ENCODE peak calls at places on chromosome X, in four cellular contexts. G is NCI-H1092 treated with DMSO at 0.1 percent for 48 hours, H is MV-4-11, Z is fibroblast of pulmonary artery. P is an unnamed sample.

GRCh38 chrX:10098235-10098819 is 58.4 kb upstream of the CLCN4 start:
- DNase-seq in G (no peak), H (peak; percentile 9), Z (no peak), P (no peak)

GRCh38 chrX:46589977-46590723 is 16.6 kb downstream of the CHST7 start:
- DNase-seq in G (no peak), H (no peak), Z (peak; percentile 84), P (peak; percentile 81)

GRCh38 chrX:74346124-74346523 is 42.1 kb downstream of the ZCCHC13 start:
- DNase-seq in G (no peak), H (no peak), Z (no peak), P (no peak)

GRCh38 chrX:102339312-102340298 is 92.6 kb downstream of the NXF2 start:
- DNase-seq in G (no peak), H (no peak), Z (no peak), P (peak; percentile 17)

GRCh38 chrX:121014826-121015225 is 29.3 kb upstream of the CT47A1 start:
- DNase-seq in G (no peak), H (peak; percentile 6), Z (no peak), P (no peak)

GRCh38 chrX:136028383-136028984 is 43.2 kb downstream of the SLC9A6 start:
- DNase-seq in G (peak; percentile 40), H (peak; percentile 25), Z (peak; percentile 79), P (peak; percentile 69)

GRCh38 chrX:48472225-48472624 is 2.2 kb upstream of the SLC38A5 start:
- DNase-seq in G (no peak), H (no peak), Z (no peak), P (no peak)

GRCh38 chrX:9785944-9786741 is at the start of gene SHROOM2:
- DNase-seq in G (no peak), H (no peak), Z (peak; percentile 31), P (no peak)

GRCh38 chrX:136646602-136647239 is 1.2 kb upstream of the CD40LG start:
- DNase-seq in G (no peak), H (no peak), Z (no peak), P (no peak)

GRCh38 chrX:48617542-48618340 is 20.4 kb downstream of the WDR13 start:
- DNase-seq in G (no peak), H (no peak), Z (peak; percentile 13), P (peak; percentile 27)

GRCh38 chrX:150017868-150018267 is 79.6 kb upstream of the EOLA2 start:
- DNase-seq in G (no peak), H (no peak), Z (no peak), P (no peak)

GRCh38 chrX:9668537-9668936 is 97.1 kb downstream of the GPR143 start:
- DNase-seq in G (no peak), H (no peak), Z (peak; percentile 50), P (peak; percentile 83)

GRCh38 chrX:47177079-47177478 is 16.6 kb upstream of the UBA1 start:
- DNase-seq in G (no peak), H (no peak), Z (no peak), P (no peak)

GRCh38 chrX:150648296-150648940 is 44.8 kb upstream of the MTMR1 start:
- DNase-seq in G (no peak), H (no peak), Z (no peak), P (no peak)

GRCh38 chrX:66262807-66263206 is 98.8 kb downstream of the HEPH start:
- DNase-seq in G (no peak), H (no peak), Z (no peak), P (no peak)

GRCh38 chrX:11579856-11580595 is 85.7 kb downstream of the ARHGAP6 start:
- DNase-seq in G (no peak), H (no peak), Z (no peak), P (no peak)

GRCh38 chrX:123648028-123648810 is 84.6 kb downstream of the THOC2 start:
- DNase-seq in G (no peak), H (no peak), Z (peak; percentile 63), P (peak; percentile 36)

GRCh38 chrX:9530848-9531274 is 66.0 kb downstream of the TBL1X start:
- DNase-seq in G (peak; percentile 89), H (peak; percentile 26), Z (peak; percentile 93), P (peak; percentile 95)

P was measured in EH.